ENCODE peak calls at places on chromosomes 2 and 18, in seven cellular contexts. G is type B pancreatic cell; I is 8988T; W is left colon; T is stimulated activated CD8-positive, alpha-beta memory T cell treated with anti-CD3 and anti-CD28 coated beads, Interleukin-4, amount 100 ng/mL, for 1 hour; Y is cardiac septum; M is H1. B is an unnamed sample.

GRCh38 chr18:24204904-24205303 is 66.0 kb downstream of the CABYR start:
- DNase-seq in W (no peak), M (no peak), I (no peak), Y (no peak), T (no peak), G (no peak), B (no peak)

GRCh38 chr2:129396980-129397599 is 582.4 kb upstream of the RAB6C start:
- DNase-seq in T (no peak), G (no peak), M (no peak), I (no peak), Y (no peak), W (no peak), B (no peak)

GRCh38 chr2:209463226-209463625 is 39.4 kb downstream of the MAP2 start:
- DNase-seq in M (no peak), G (no peak), I (no peak), W (no peak), Y (no peak), T (no peak), B (no peak)

GRCh38 chr2:137806102-137806805 is 158.0 kb upstream of the HNMT start:
- DNase-seq in T (no peak), W (no peak), Y (no peak), G (no peak), I (no peak), M (no peak), B (no peak)

GRCh38 chr2:23452853-23453420 is 68.0 kb downstream of the KLHL29 start:
- DNase-seq in M (no peak), I (no peak), G (no peak), W (no peak), Y (no peak), T (no peak), B (no peak)

GRCh38 chr2:240513544-240514287 is 44.1 kb downstream of the ANKMY1 start:
- DNase-seq in T (peak), M (peak), Y (peak), I (peak), W (peak), G (peak), B (peak)

GRCh38 chr2:152491139-152491472 is 156.1 kb downstream of the FMNL2 start:
- DNase-seq in I (no peak), W (no peak), T (no peak), M (no peak), Y (no peak), G (no peak), B (no peak)

GRCh38 chr18:62334110-62334509 is 9.0 kb downstream of the TNFRSF11A start:
- DNase-seq in T (no peak), Y (no peak), M (peak), I (peak), G (no peak), W (peak), B (no peak)

GRCh38 chr18:11902522-11903292 is 5.4 kb downstream of the MPPE1 start:
- DNase-seq in G (no peak), T (no peak), M (no peak), I (no peak), W (no peak), Y (no peak), B (no peak)

GRCh38 chr2:9473985-9474360 is 378 bp upstream of the IAH1 start:
- DNase-seq in G (no peak), Y (no peak), I (peak), W (peak), M (peak), T (peak), B (no peak)

GRCh38 chr2:31736695-31737454 is 156.1 kb upstream of the SRD5A2 start:
- DNase-seq in Y (no peak), G (no peak), T (no peak), W (no peak), M (no peak), I (no peak), B (no peak)

B was measured in HFF-Myc.